ENCODE peak calls at places on chromosomes 4 and X, in four cellular contexts. C, T, J and Q are unnamed samples.
A peak's percentile ranks its signal among the peaks of the same experiment; 100 is the strongest.

GRCh38 chr4:52824603-52825310 is 37.4 kb upstream of the RASL11B start:
- DNase-seq in J (no peak), C (peak; percentile 92), T (peak; percentile 48), Q (no peak)

GRCh38 chr4:103050736-103051436 is 25.7 kb downstream of the SLC9B2 start:
- DNase-seq in C (no peak), J (no peak), T (no peak), Q (no peak)

GRCh38 chrX:108415891-108416290 is 22.3 kb downstream of the COL4A6 start:
- DNase-seq in T (no peak), J (no peak), C (no peak), Q (no peak)

GRCh38 chr4:41258783-41259182 is 2.1 kb downstream of the UCHL1 start:
- DNase-seq in J (no peak), C (peak; percentile 53), T (no peak), Q (no peak)

GRCh38 chrX:40064055-40064597 is 33.6 kb downstream of the BCOR start:
- DNase-seq in T (no peak), C (no peak), J (no peak), Q (peak; percentile 82)

GRCh38 chr4:75671802-75672421 is 1.3 kb downstream of the G3BP2 start:
- DNase-seq in C (no peak), T (no peak), J (no peak), Q (no peak)

GRCh38 chrX:17629519-17629918 is 107.8 kb upstream of the SCML1 start:
- DNase-seq in T (no peak), J (no peak), C (no peak), Q (no peak)

GRCh38 chr4:6894086-6894478 is 15.5 kb upstream of the TBC1D14 start:
- DNase-seq in C (no peak), T (no peak), J (no peak), Q (no peak)

GRCh38 chrX:103376118-103376978 is at the start of gene BEX3:
- DNase-seq in T (peak; percentile 68), C (no peak), J (peak; percentile 41), Q (no peak)

GRCh38 chr4:91471280-91471679 is 832.5 kb upstream of the GRID2 start:
- DNase-seq in T (peak; percentile 17), C (no peak), J (no peak), Q (no peak)

GRCh38 chr4:96166806-96167205 is 326.9 kb downstream of the PDHA2 start:
- DNase-seq in C (no peak), T (no peak), J (no peak), Q (no peak)

GRCh38 chr4:130336585-130337217 is 1240.7 kb downstream of the C4orf33 start:
- DNase-seq in C (no peak), T (no peak), J (no peak), Q (no peak)

GRCh38 chrX:110665636-110666035 is 130.0 kb downstream of the CHRDL1 start:
- DNase-seq in T (peak; percentile 44), J (peak; percentile 41), C (no peak), Q (no peak)

GRCh38 chrX:32673193-32673592 is 538.2 kb downstream of the DMD start:
- DNase-seq in J (no peak), T (no peak), C (no peak), Q (no peak)

GRCh38 chr4:37803348-37803973 is 23.0 kb upstream of the PGM2 start:
- DNase-seq in C (no peak), T (no peak), J (no peak), Q (no peak)

GRCh38 chr4:101337688-101338087 is 9.6 kb downstream of the PPP3CA start:
- DNase-seq in J (no peak), T (no peak), C (no peak), Q (no peak)

DNA sequence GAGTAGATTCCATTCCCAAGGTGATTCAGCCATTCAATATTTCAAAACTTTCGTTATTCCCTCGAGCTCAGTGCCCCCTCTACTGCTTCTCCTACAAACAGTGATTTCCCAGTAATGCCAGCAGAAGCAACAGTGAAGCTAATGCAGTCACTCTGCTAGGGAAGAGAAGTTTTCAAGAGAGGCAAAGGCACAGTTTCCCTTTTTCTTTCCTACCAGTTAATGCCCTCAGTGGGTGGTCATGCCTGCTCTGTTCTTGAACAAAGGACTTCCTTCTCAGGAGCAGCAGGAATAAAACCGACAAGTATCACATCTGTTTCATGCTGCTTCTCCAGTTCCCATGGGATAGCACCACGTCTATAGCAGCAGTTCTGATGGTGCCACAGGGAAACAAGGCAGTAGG is 317.2 kb downstream of the TENM3 start:
- DNase-seq in C (no peak), J (peak; percentile 20), T (no peak), Q (no peak)
- TF ChIP-seq CTCF in C (peak; percentile 29), J (no peak), T (no peak), Q (peak; percentile 78)

GRCh38 chr4:156654410-156654809 is 317.2 kb downstream of the PDGFC start:
- DNase-seq in T (no peak), J (no peak), C (no peak), Q (no peak)
- TF ChIP-seq CTCF in T (no peak), J (no peak), C (no peak), Q (no peak)

GRCh38 chrX:48703228-48703627 is 6.7 kb downstream of the SUV39H1 start:
- DNase-seq in J (no peak), T (no peak), C (no peak), Q (no peak)

GRCh38 chrX:48702032-48702431 is 5.5 kb downstream of the SUV39H1 start:
- DNase-seq in J (no peak), T (no peak), C (no peak), Q (no peak)

GRCh38 chrX:48705876-48706275 is 9.3 kb downstream of the SUV39H1 start:
- DNase-seq in J (no peak), C (no peak), T (no peak), Q (no peak)

GRCh38 chrX:48702716-48703115 is 6.2 kb downstream of the SUV39H1 start:
- DNase-seq in T (no peak), J (no peak), C (no peak), Q (no peak)

DNA sequence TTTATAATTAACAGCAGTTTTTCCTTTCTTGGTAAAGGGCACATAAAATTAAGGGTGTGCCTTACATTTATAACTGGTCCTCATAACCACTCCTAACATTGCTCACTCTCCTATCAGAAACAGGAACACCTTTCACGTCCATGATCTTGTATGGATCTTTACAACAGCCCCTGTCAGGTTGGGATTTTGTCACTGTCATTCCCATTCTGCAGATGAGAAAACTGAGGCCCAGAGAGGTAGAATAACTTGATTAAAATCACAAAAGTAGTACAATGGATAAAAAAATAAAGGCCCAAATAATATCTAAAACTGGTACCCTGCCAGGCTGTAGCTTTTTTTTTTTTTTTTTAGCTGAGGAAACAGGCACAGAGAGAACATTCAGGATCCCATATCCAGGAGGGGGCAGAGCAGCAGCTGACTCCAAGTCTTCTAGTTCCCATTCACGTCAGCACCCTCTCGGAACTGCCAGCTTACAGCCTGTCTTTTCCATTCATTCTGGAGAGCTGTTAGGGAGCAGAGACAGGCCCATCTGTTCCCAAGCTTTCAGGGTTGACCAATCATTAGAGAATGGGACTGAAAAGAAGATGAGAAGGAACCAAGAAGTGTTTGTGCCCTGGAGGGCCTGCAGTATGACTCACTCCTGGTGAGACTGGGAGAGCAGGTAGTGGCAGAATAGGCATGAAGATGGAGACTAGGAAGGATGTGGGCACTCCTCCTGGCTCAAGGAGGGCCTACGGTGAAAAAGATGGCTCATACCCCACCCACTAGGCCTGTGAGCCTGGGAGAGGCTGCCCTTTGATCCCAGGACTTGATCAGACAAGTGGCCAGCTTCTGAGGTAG is 7.3 kb downstream of the SUV39H1 start:
- DNase-seq in C (no peak), T (no peak), J (no peak), Q (no peak)
- TF ChIP-seq CTCF in C (peak; percentile 9), T (no peak), J (no peak), Q (no peak)

DNA sequence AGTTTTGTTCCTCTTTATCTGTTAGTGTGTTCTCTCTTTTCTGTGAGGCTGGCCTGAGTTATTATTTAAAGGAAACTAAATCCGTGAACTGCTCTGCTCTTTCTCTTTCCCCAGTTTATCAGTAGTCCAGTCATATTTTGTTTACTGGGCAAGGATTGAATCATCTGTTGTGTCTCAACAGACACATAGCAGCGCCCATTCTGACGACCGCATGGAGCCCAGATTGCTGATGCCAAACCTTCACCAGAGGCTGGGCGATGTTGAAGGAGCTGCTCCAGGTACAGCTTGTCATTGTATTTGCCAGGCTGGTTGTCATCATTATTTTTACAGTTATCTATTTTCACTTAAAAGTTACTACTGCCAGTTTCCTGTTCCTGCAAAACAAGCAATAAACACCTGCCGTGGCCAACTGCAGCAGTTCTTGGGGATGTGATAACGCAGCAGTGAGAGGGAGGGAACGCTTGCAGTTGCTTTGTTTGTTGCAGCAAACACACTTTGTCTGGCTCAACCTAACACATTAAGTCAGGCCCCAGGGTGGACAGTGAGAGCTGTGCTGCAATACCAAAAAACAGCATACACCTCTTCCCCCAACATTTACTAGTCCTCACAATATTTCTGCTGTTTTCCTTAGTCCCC is 10.1 kb downstream of the REELD1 start:
- DNase-seq in T (no peak), C (no peak), J (no peak), Q (no peak)
- TF ChIP-seq CTCF in T (no peak), C (no peak), J (no peak), Q (no peak)

GRCh38 chr4:175514174-175514573 is 297.9 kb downstream of the GPM6A start:
- DNase-seq in C (no peak), T (no peak), J (no peak), Q (no peak)

GRCh38 chr4:175504316-175504715 is 307.7 kb downstream of the GPM6A start:
- DNase-seq in J (no peak), T (no peak), C (no peak), Q (no peak)

GRCh38 chr4:175511861-175512260 is 300.2 kb downstream of the GPM6A start:
- DNase-seq in C (no peak), J (no peak), T (no peak), Q (no peak)

GRCh38 chr4:175509320-175509719 is 302.7 kb downstream of the GPM6A start:
- DNase-seq in T (no peak), J (no peak), C (no peak), Q (no peak)
- TF ChIP-seq CTCF in T (no peak), J (no peak), C (no peak), Q (peak; percentile 37)

GRCh38 chr4:154120690-154121089 is 331.8 kb upstream of the SFRP2 start:
- DNase-seq in T (no peak), C (no peak), J (no peak), Q (no peak)

GRCh38 chr4:154125340-154125739 is 336.5 kb upstream of the SFRP2 start:
- DNase-seq in C (no peak), J (no peak), T (no peak), Q (no peak)

GRCh38 chr4:154124539-154125255 is 335.8 kb upstream of the SFRP2 start:
- DNase-seq in J (no peak), T (no peak), C (no peak), Q (no peak)

GRCh38 chr4:154126276-154126675 is 337.4 kb upstream of the SFRP2 start:
- DNase-seq in J (no peak), C (no peak), T (no peak), Q (no peak)

DNA sequence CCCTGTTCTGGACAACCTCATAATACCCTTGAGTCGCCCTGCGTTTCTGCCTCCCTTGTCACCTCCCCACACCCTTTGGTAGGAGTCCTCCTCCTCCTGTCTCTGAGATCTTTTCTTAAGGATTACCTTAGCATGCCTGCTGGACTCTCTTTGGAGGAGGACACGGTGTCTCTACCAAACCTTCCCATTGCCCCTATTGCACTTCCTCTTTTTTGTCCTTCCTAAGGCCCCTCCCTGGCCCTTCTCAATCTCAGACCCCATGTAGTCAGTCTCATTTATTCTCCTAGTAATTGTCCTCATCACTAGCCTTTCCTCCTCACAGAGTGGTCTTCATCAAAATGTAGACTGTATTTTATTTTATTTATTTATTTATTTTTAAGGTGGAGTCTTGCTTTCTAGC is 335.0 kb upstream of the SFRP2 start:
- DNase-seq in J (no peak), T (no peak), C (no peak), Q (no peak)
- TF ChIP-seq CTCF in J (no peak), T (no peak), C (no peak), Q (no peak)